ENCODE peak calls at places on chromosomes 3 and 15, in eight cellular contexts. One of them, this sample, is unnamed. For H3K9me2, the result is how much of the 10 kb centered on the place peaks cover.

GRCh38 chr3:23874359-23875120 is 42.2 kb downstream of the NKIRAS1 start:
- DNase-seq in GM23338: no peak
- DNase-seq in SK-N-SH: no peak
- DNase-seq in HCT116: no peak
- DNase-seq in PC-3: no peak
- DNase-seq in hepatocyte: no peak
- DNase-seq in MM.1S: no peak
- DNase-seq in GM23248: peak
- DNase-seq in this sample: no peak

GRCh38 chr15:86608461-86608860 is 528.8 kb downstream of the AGBL1 start:
- DNase-seq in GM23338: peak
- DNase-seq in SK-N-SH: no peak
- DNase-seq in HCT116: no peak
- DNase-seq in PC-3: no peak
- DNase-seq in hepatocyte: peak
- DNase-seq in MM.1S: no peak
- DNase-seq in GM23248: no peak
- DNase-seq in this sample: no peak

GRCh38 chr3:42975456-42975855 is 3.7 kb upstream of the GASK1A start:
- DNase-seq in GM23338: no peak
- DNase-seq in SK-N-SH: no peak
- DNase-seq in HCT116: no peak
- DNase-seq in PC-3: no peak
- DNase-seq in hepatocyte: no peak
- DNase-seq in MM.1S: no peak
- DNase-seq in GM23248: no peak
- DNase-seq in this sample: no peak

GRCh38 chr3:150330872-150331271 is 77.2 kb upstream of the TSC22D2 start:
- DNase-seq in GM23338: no peak
- DNase-seq in SK-N-SH: no peak
- DNase-seq in HCT116: no peak
- DNase-seq in PC-3: no peak
- DNase-seq in hepatocyte: peak
- DNase-seq in MM.1S: no peak
- DNase-seq in GM23248: no peak
- DNase-seq in this sample: no peak

GRCh38 chr3:172687501-172687900 is 23.4 kb downstream of the NCEH1 start:
- DNase-seq in GM23338: no peak
- DNase-seq in SK-N-SH: no peak
- DNase-seq in HCT116: no peak
- DNase-seq in PC-3: no peak
- DNase-seq in hepatocyte: no peak
- DNase-seq in MM.1S: no peak
- DNase-seq in GM23248: peak
- DNase-seq in this sample: no peak

GRCh38 chr3:66426135-66426534 is 74.7 kb downstream of the LRIG1 start:
- DNase-seq in GM23338: no peak
- DNase-seq in SK-N-SH: no peak
- DNase-seq in HCT116: no peak
- DNase-seq in PC-3: no peak
- DNase-seq in hepatocyte: no peak
- DNase-seq in MM.1S: no peak
- DNase-seq in GM23248: no peak
- DNase-seq in this sample: no peak

GRCh38 chr15:74179101-74179841 is 5.8 kb downstream of the ISLR start:
- DNase-seq in GM23338: no peak
- DNase-seq in SK-N-SH: peak
- DNase-seq in HCT116: no peak
- DNase-seq in PC-3: peak
- DNase-seq in hepatocyte: peak
- DNase-seq in MM.1S: no peak
- DNase-seq in GM23248: peak
- DNase-seq in this sample: no peak

GRCh38 chr3:31636693-31637442 is 104.1 kb downstream of the STT3B start:
- DNase-seq in GM23338: no peak
- DNase-seq in SK-N-SH: no peak
- DNase-seq in HCT116: no peak
- DNase-seq in PC-3: no peak
- DNase-seq in hepatocyte: peak
- DNase-seq in MM.1S: no peak
- DNase-seq in GM23248: no peak
- DNase-seq in this sample: no peak

GRCh38 chr15:34357653-34358052 is 9.3 kb downstream of the LPCAT4 start:
- DNase-seq in GM23338: no peak
- DNase-seq in SK-N-SH: no peak
- DNase-seq in HCT116: no peak
- DNase-seq in PC-3: no peak
- DNase-seq in hepatocyte: no peak
- DNase-seq in MM.1S: no peak
- DNase-seq in GM23248: no peak
- DNase-seq in this sample: no peak

GRCh38 chr15:34359416-34359815 is 7.6 kb downstream of the LPCAT4 start:
- DNase-seq in GM23338: no peak
- DNase-seq in SK-N-SH: no peak
- DNase-seq in HCT116: no peak
- DNase-seq in PC-3: peak
- DNase-seq in hepatocyte: no peak
- DNase-seq in MM.1S: no peak
- DNase-seq in GM23248: peak
- DNase-seq in this sample: no peak

GRCh38 chr15:34358367-34358766 is 8.6 kb downstream of the LPCAT4 start:
- DNase-seq in GM23338: peak
- DNase-seq in SK-N-SH: peak
- DNase-seq in HCT116: no peak
- DNase-seq in PC-3: peak
- DNase-seq in hepatocyte: no peak
- DNase-seq in MM.1S: no peak
- DNase-seq in GM23248: peak
- DNase-seq in this sample: no peak

GRCh38 chr15:34360298-34360697 is 6.7 kb downstream of the LPCAT4 start:
- DNase-seq in GM23338: peak
- DNase-seq in SK-N-SH: no peak
- DNase-seq in HCT116: peak
- DNase-seq in PC-3: peak
- DNase-seq in hepatocyte: peak
- DNase-seq in MM.1S: no peak
- DNase-seq in GM23248: no peak
- DNase-seq in this sample: no peak

GRCh38 chr15:34358948-34359347 is 8.0 kb downstream of the LPCAT4 start:
- DNase-seq in GM23338: no peak
- DNase-seq in SK-N-SH: no peak
- DNase-seq in HCT116: no peak
- DNase-seq in PC-3: no peak
- DNase-seq in hepatocyte: no peak
- DNase-seq in MM.1S: no peak
- DNase-seq in GM23248: no peak
- DNase-seq in this sample: no peak
- H3K9me2 ChIP-seq in GM23338: under half
- H3K9me2 ChIP-seq in SK-N-SH: under half
- H3K9me2 ChIP-seq in HCT116: under half
- H3K9me2 ChIP-seq in PC-3: under half
- H3K9me2 ChIP-seq in hepatocyte: under half
- H3K9me2 ChIP-seq in MM.1S: under half
- H3K9me2 ChIP-seq in GM23248: under half
- H3K9me2 ChIP-seq in this sample: under half

GRCh38 chr3:106740116-106740515 is 637.1 kb upstream of the CCDC54 start:
- DNase-seq in GM23338: no peak
- DNase-seq in SK-N-SH: no peak
- DNase-seq in HCT116: no peak
- DNase-seq in PC-3: no peak
- DNase-seq in hepatocyte: no peak
- DNase-seq in MM.1S: no peak
- DNase-seq in GM23248: peak
- DNase-seq in this sample: no peak
- H3K4me3 ChIP-seq in GM23338: no peak
- H3K4me3 ChIP-seq in SK-N-SH: no peak
- H3K4me3 ChIP-seq in HCT116: no peak
- H3K4me3 ChIP-seq in PC-3: no peak
- H3K4me3 ChIP-seq in hepatocyte: no peak
- H3K4me3 ChIP-seq in MM.1S: no peak
- H3K4me3 ChIP-seq in GM23248: no peak
- H3K4me3 ChIP-seq in this sample: no peak

GRCh38 chr3:71318459-71318827 is 265.1 kb downstream of the FOXP1 start:
- DNase-seq in GM23338: no peak
- DNase-seq in SK-N-SH: no peak
- DNase-seq in HCT116: no peak
- DNase-seq in PC-3: no peak
- DNase-seq in hepatocyte: no peak
- DNase-seq in MM.1S: no peak
- DNase-seq in GM23248: no peak
- DNase-seq in this sample: no peak

GRCh38 chr3:71319771-71320170 is 263.8 kb downstream of the FOXP1 start:
- DNase-seq in GM23338: no peak
- DNase-seq in SK-N-SH: no peak
- DNase-seq in HCT116: no peak
- DNase-seq in PC-3: no peak
- DNase-seq in hepatocyte: no peak
- DNase-seq in MM.1S: no peak
- DNase-seq in GM23248: no peak
- DNase-seq in this sample: no peak

GRCh38 chr3:71317140-71317539 is 266.4 kb downstream of the FOXP1 start:
- DNase-seq in GM23338: no peak
- DNase-seq in SK-N-SH: no peak
- DNase-seq in HCT116: no peak
- DNase-seq in PC-3: no peak
- DNase-seq in hepatocyte: no peak
- DNase-seq in MM.1S: no peak
- DNase-seq in GM23248: no peak
- DNase-seq in this sample: no peak

GRCh38 chr3:71316378-71316777 is 267.1 kb downstream of the FOXP1 start:
- DNase-seq in GM23338: no peak
- DNase-seq in SK-N-SH: no peak
- DNase-seq in HCT116: no peak
- DNase-seq in PC-3: no peak
- DNase-seq in hepatocyte: no peak
- DNase-seq in MM.1S: no peak
- DNase-seq in GM23248: no peak
- DNase-seq in this sample: no peak

DNA sequence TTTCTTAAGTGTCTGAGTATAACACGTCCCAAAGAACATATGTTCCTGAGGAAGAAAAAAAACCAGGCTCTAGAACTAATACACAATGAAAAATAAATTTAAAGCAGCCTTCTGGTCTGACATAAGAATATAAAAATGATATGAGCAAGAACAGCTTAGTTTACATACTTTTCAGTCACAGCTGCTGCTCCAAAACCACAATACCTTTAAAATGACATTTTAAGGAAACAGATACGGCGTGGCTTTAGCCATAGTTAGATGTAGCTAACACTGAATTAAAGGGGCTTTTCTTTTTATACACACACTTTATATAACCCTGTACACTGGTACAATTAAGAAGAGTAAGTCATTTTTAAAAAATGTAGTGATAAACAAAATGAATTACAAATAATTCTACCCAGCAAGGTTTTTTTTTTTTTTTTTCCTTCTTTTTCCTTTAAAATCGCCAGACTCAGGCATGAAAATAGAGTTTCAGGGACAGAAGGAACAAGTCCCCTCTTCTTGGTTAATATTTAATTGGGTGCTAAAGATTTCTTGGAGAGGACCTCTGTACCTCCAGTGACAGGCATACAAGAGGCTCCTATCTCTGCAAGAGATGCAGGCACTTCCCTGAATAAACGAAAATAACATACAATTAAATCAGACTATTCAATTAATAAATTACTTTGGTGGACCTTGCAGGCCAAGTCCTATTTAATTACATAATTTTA is 265.6 kb downstream of the FOXP1 start:
- DNase-seq in GM23338: no peak
- DNase-seq in SK-N-SH: no peak
- DNase-seq in HCT116: no peak
- DNase-seq in PC-3: no peak
- DNase-seq in hepatocyte: no peak
- DNase-seq in MM.1S: no peak
- DNase-seq in GM23248: peak
- DNase-seq in this sample: peak
- H3K9me2 ChIP-seq in GM23338: under half
- H3K9me2 ChIP-seq in SK-N-SH: under half
- H3K9me2 ChIP-seq in HCT116: under half
- H3K9me2 ChIP-seq in PC-3: under half
- H3K9me2 ChIP-seq in hepatocyte: under half
- H3K9me2 ChIP-seq in MM.1S: under half
- H3K9me2 ChIP-seq in GM23248: under half
- H3K9me2 ChIP-seq in this sample: under half

GRCh38 chr3:13655074-13655913 is 106.4 kb downstream of the FBLN2 start:
- DNase-seq in GM23338: peak
- DNase-seq in SK-N-SH: peak
- DNase-seq in HCT116: no peak
- DNase-seq in PC-3: peak
- DNase-seq in hepatocyte: peak
- DNase-seq in MM.1S: no peak
- DNase-seq in GM23248: peak
- DNase-seq in this sample: no peak
- H3K4me3 ChIP-seq in GM23338: peak
- H3K4me3 ChIP-seq in SK-N-SH: no peak
- H3K4me3 ChIP-seq in HCT116: no peak
- H3K4me3 ChIP-seq in PC-3: peak
- H3K4me3 ChIP-seq in hepatocyte: no peak
- H3K4me3 ChIP-seq in MM.1S: no peak
- H3K4me3 ChIP-seq in GM23248: peak
- H3K4me3 ChIP-seq in this sample: no peak

GRCh38 chr15:63374686-63375520 is 6.7 kb downstream of the CA12 start:
- DNase-seq in GM23338: no peak
- DNase-seq in SK-N-SH: no peak
- DNase-seq in HCT116: no peak
- DNase-seq in PC-3: peak
- DNase-seq in hepatocyte: peak
- DNase-seq in MM.1S: no peak
- DNase-seq in GM23248: peak
- DNase-seq in this sample: no peak
- H3K9me2 ChIP-seq in GM23338: under half
- H3K9me2 ChIP-seq in SK-N-SH: under half
- H3K9me2 ChIP-seq in HCT116: under half
- H3K9me2 ChIP-seq in PC-3: under half
- H3K9me2 ChIP-seq in hepatocyte: under half
- H3K9me2 ChIP-seq in MM.1S: under half
- H3K9me2 ChIP-seq in GM23248: under half
- H3K9me2 ChIP-seq in this sample: under half

DNA sequence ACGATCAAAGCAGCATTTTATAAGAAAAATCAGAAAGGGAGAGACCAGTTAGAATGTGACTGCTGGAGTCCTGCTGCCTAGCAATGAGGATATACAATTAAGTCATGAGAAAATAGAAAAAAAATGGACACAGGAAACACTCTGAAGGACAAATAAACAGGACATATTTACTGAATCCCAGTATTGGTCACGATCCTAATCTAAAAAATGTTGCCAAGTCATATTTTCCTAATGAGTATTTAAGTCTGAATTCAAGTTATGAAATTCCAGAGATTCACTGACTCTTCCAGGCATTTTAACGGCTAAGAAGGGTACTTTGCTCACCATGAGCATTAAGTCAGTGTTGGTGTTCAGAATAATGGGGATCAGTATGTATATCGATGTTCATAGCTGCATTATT is 154.3 kb upstream of the CCDC54 start:
- DNase-seq in GM23338: no peak
- DNase-seq in SK-N-SH: no peak
- DNase-seq in HCT116: no peak
- DNase-seq in PC-3: peak
- DNase-seq in hepatocyte: no peak
- DNase-seq in MM.1S: no peak
- DNase-seq in GM23248: peak
- DNase-seq in this sample: no peak
- H3K4me3 ChIP-seq in GM23338: no peak
- H3K4me3 ChIP-seq in SK-N-SH: no peak
- H3K4me3 ChIP-seq in HCT116: no peak
- H3K4me3 ChIP-seq in PC-3: no peak
- H3K4me3 ChIP-seq in hepatocyte: no peak
- H3K4me3 ChIP-seq in MM.1S: no peak
- H3K4me3 ChIP-seq in GM23248: no peak
- H3K4me3 ChIP-seq in this sample: no peak